ENCODE peak calls at places on chromosomes 2 and 18, in five cellular contexts. N is left ventricle myocardium inferior, Q is heart left ventricle, U is activated B cell treated with CpG ODN at 0.5 μM for 24 hours, J is PC-3. H is an unnamed sample.

GRCh38 chr2:201523506-201523905 is 72.0 kb downstream of the STRADB start:
- DNase-seq in N (no peak), U (no peak), J (no peak), Q (no peak), H (no peak)

GRCh38 chr18:79760348-79760747 is 37.4 kb upstream of the KCNG2 start:
- DNase-seq in U (no peak), Q (no peak), N (no peak), J (no peak), H (no peak)

GRCh38 chr2:60806595-60806987 is 50.5 kb downstream of the PAPOLG start:
- DNase-seq in J (no peak), U (no peak), Q (no peak), N (no peak), H (no peak)

GRCh38 chr18:8217041-8217564 is 392.1 kb upstream of the RAB12 start:
- DNase-seq in N (no peak), U (no peak), Q (no peak), J (no peak), H (no peak)

GRCh38 chr2:14960686-14961324 is 328.3 kb downstream of the LRATD1 start:
- DNase-seq in U (no peak), J (peak), N (no peak), Q (no peak), H (no peak)

GRCh38 chr18:69402219-69402989 is 1.7 kb downstream of the DOK6 start:
- DNase-seq in J (no peak), Q (peak), U (no peak), N (no peak), H (no peak)

GRCh38 chr2:3519255-3520190 is at the start of gene ADI1:
- DNase-seq in J (peak), Q (peak), U (peak), N (peak), H (peak)

GRCh38 chr2:157427003-157427921 is 16.6 kb downstream of the CYTIP start:
- DNase-seq in U (no peak), Q (no peak), N (no peak), J (no peak), H (no peak)

GRCh38 chr2:99975386-99975785 is 167.0 kb downstream of the AFF3 start:
- DNase-seq in J (peak), U (no peak), N (no peak), Q (no peak), H (no peak)

GRCh38 chr2:187644991-187645390 is 90.8 kb upstream of the TFPI start:
- DNase-seq in N (no peak), Q (no peak), U (no peak), J (no peak), H (no peak)

GRCh38 chr2:855177-855576 is 95.5 kb upstream of the SNTG2 start:
- DNase-seq in U (no peak), Q (no peak), N (no peak), J (peak), H (no peak)

GRCh38 chr2:177554365-177554764 is 161.8 kb downstream of the AGPS start:
- DNase-seq in Q (no peak), N (no peak), U (no peak), J (peak), H (no peak)

GRCh38 chr2:42859006-42859552 is 66.7 kb upstream of the HAAO start:
- DNase-seq in Q (no peak), N (no peak), U (no peak), J (peak), H (peak)

GRCh38 chr2:202064206-202064880 is 8.7 kb upstream of the KIAA2012 start:
- DNase-seq in U (no peak), Q (peak), N (no peak), J (peak), H (no peak)

GRCh38 chr2:22281033-22281432 is 1103.9 kb upstream of the KLHL29 start:
- DNase-seq in U (no peak), Q (peak), N (no peak), J (no peak), H (no peak)

GRCh38 chr2:96948483-96949152 is 37.8 kb downstream of the FAM178B start:
- DNase-seq in J (no peak), Q (no peak), U (no peak), N (no peak), H (no peak)

GRCh38 chr2:164710252-164710633 is 89.0 kb upstream of the GRB14 start:
- DNase-seq in U (no peak), N (no peak), Q (no peak), J (peak), H (no peak)

GRCh38 chr18:28177828-28178635 is 1.1 kb upstream of the CDH2 start:
- DNase-seq in J (peak), Q (peak), U (no peak), N (peak), H (peak)

GRCh38 chr2:107742460-107743027 is 84.1 kb upstream of the RGPD4 start:
- DNase-seq in Q (no peak), N (no peak), J (no peak), U (no peak), H (no peak)

GRCh38 chr18:61891271-61891670 is 1.5 kb downstream of the RNF152 start:
- DNase-seq in Q (no peak), J (peak), U (no peak), N (no peak), H (no peak)

GRCh38 chr2:240595381-240596079 is 9.0 kb downstream of the CAPN10 start:
- DNase-seq in Q (no peak), N (no peak), U (no peak), J (no peak), H (peak)

GRCh38 chr2:71801969-71802368 is 345.7 kb downstream of the CYP26B1 start:
- DNase-seq in Q (peak), J (peak), U (no peak), N (peak), H (no peak)

GRCh38 chr18:54558609-54559585 is 32.1 kb upstream of the DYNAP start:
- DNase-seq in U (no peak), N (no peak), J (peak), Q (no peak), H (peak)

GRCh38 chr2:86011449-86011941 is 94.2 kb downstream of the POLR1A start:
- DNase-seq in Q (peak), U (no peak), N (no peak), J (peak), H (no peak)

GRCh38 chr2:234951386-234952269 is at the start of gene SH3BP4:
- DNase-seq in N (peak), U (peak), J (peak), Q (peak), H (no peak)

GRCh38 chr18:21134895-21135294 is 23.3 kb upstream of the ROCK1 start:
- DNase-seq in Q (no peak), J (peak), N (no peak), U (no peak), H (no peak)

GRCh38 chr18:13137939-13138821 is 80.4 kb upstream of the LDLRAD4 start:
- DNase-seq in N (peak), U (peak), Q (peak), J (peak), H (peak)

GRCh38 chr2:28766070-28766469 is 14.4 kb downstream of the PPP1CB start:
- DNase-seq in N (no peak), U (no peak), Q (no peak), J (no peak), H (no peak)

GRCh38 chr18:63505566-63506335 is 29.0 kb downstream of the SERPINB5 start:
- DNase-seq in J (peak), Q (no peak), U (no peak), N (no peak), H (peak)

GRCh38 chr2:208040199-208041171 is 15.2 kb upstream of the PLEKHM3 start:
- DNase-seq in Q (peak), J (peak), N (peak), U (peak), H (peak)

GRCh38 chr18:59660398-59660797 is 36.8 kb downstream of the CCBE1 start:
- DNase-seq in U (no peak), Q (no peak), J (no peak), N (no peak), H (no peak)
- TF ChIP-seq CTCF in U (no peak), Q (no peak), J (no peak), N (no peak), H (no peak)

GRCh38 chr18:44921974-44922373 is 241.3 kb downstream of the SETBP1 start:
- DNase-seq in Q (no peak), N (no peak), J (no peak), U (no peak), H (no peak)

GRCh38 chr18:44922968-44923367 is 242.3 kb downstream of the SETBP1 start:
- DNase-seq in Q (no peak), N (no peak), J (no peak), U (no peak), H (no peak)

GRCh38 chr18:44924750-44925534 is 244.3 kb downstream of the SETBP1 start:
- DNase-seq in Q (no peak), N (no peak), U (no peak), J (no peak), H (no peak)

DNA sequence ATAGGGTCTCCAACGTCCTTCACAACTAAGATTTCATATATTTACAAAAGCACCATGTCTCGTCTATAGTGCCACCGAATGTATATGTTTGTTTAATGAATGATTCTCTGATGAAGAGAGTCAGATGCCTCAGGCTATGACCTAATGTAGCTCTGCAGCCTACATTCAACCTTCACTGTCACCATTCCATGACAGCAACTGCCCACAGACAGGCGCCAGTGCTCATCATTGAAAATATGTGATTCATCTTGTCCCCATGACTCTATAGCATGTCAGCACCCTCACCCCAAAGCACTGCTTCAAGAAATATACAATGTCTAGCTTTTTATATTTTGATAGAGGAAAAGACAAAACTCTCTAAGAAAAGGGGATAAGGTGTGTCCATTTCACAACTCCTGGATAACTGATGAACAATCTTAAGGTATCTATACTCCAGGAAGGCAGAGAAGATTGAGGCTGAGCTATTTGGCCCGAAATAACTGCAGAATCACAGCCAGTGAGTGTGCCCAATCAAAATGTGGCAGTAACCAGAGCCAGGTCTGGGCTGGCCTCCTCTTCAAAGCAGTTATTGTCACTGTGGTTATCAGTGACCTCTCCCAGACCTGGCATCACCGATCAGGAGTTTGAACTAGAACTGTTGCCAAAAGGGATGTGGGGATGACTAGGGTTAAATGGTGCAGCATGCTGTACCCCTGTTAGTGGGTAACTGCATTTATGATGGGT is 246.6 kb downstream of the SETBP1 start:
- DNase-seq in N (no peak), U (no peak), J (peak), Q (no peak), H (no peak)
- TF ChIP-seq CTCF in N (no peak), U (no peak), J (peak), Q (no peak), H (no peak)

GRCh38 chr2:19649785-19650380 is 251.9 kb downstream of the TTC32 start:
- DNase-seq in U (no peak), Q (peak), N (no peak), J (peak), H (no peak)

GRCh38 chr2:19654310-19655090 is 247.3 kb downstream of the TTC32 start:
- DNase-seq in U (no peak), J (no peak), Q (no peak), N (no peak), H (no peak)

GRCh38 chr2:19651466-19651865 is 250.3 kb downstream of the TTC32 start:
- DNase-seq in J (no peak), Q (no peak), N (no peak), U (no peak), H (no peak)

GRCh38 chr2:19652811-19653210 is 249.0 kb downstream of the TTC32 start:
- DNase-seq in Q (no peak), U (no peak), J (no peak), N (no peak), H (no peak)

GRCh38 chr2:19653336-19653908 is 248.4 kb downstream of the TTC32 start:
- DNase-seq in N (no peak), J (no peak), U (no peak), Q (no peak), H (no peak)
- TF ChIP-seq CTCF in N (no peak), J (no peak), U (no peak), Q (no peak), H (no peak)

DNA sequence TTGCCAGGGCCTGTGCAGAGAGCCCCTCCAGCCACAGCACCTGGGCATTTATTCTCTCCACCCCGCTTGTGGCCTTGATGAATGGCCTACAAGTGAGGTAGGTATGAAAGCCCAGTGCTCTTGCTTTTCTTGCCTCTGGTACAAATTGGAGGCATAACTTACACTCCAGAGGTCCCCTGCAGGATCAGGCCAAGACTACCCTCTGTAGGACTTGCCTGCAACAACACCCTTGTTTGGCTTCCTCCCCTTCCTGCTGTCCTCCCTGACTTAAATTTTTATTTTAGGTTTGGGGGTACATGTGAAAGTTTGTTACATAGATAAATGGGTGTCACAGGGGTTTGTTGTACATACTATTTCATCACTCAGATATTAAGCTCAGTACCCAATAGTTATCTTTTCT is 95.7 kb downstream of the CDC42EP3 start:
- DNase-seq in J (peak), U (no peak), N (no peak), Q (no peak), H (no peak)
- TF ChIP-seq CTCF in J (peak), U (no peak), N (no peak), Q (no peak), H (no peak)

DNA sequence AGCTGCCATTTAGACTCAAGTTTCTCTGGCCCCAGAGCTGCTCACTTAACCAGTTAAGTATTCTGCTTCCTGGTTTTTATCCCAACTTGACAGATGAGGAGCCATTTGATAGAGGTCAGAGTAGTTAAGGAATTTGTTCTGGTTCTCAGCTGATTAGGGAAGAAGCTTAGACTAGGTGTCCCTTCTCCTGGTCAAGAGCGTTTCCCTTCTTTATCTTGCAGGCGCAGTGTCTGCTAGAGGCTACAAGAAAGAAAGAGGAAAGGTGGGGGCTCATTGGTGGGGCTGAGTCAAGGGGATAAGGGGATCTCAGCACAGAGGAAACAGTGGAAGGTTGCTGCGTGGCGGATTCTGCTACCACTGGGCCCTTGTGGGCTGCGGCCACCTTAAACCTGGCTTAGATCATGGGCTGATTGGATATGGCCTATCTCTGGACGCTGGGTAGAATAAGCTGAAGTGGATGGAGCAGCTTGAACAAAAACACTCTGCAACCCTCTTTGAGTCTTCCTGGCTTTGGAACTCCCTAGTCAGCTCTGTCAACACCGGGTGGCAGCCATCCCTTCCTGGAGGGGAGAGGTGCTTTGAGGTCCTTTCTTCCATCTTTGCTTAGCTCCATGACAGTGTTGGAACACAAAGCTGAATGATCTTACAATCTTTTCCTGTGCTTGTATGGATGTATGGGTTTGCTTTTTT is 70.8 kb downstream of the QPCT start:
- DNase-seq in N (no peak), U (no peak), Q (no peak), J (peak), H (no peak)
- TF ChIP-seq CTCF in N (no peak), U (no peak), Q (no peak), J (peak), H (peak)

H was measured in GM10248.